ENCODE peak calls at places on chromosome 3, in ten cellular contexts. F is IMR-90, E is spleen, L is stomach, G is lung, R is lower lobe of right lung, H is hepatocyte, V is cardiac muscle cell, X is cardiac fibroblast, T is heart left ventricle. P is an unnamed sample.

GRCh38 chr3:99439892-99440291 is 198.5 kb upstream of the COL8A1 start:
- DNase-seq in F (no peak), X (peak), H (no peak), R (no peak), T (no peak), E (no peak), V (peak), L (no peak), G (no peak), P (no peak)

GRCh38 chr3:38545396-38545949 is 49.3 kb downstream of the EXOG start:
- DNase-seq in G (no peak), V (no peak), L (no peak), F (no peak), H (no peak), E (peak), R (no peak), X (no peak), T (no peak), P (no peak)

GRCh38 chr3:146747928-146748327 is 142.8 kb upstream of the PLSCR5 start:
- DNase-seq in E (no peak), H (peak), G (no peak), L (no peak), R (no peak), F (peak), T (no peak), V (peak), X (peak), P (no peak)

GRCh38 chr3:186361612-186362408 is at the start of gene DGKG:
- DNase-seq in R (peak), F (no peak), V (peak), L (peak), X (peak), H (no peak), G (peak), T (peak), E (peak), P (no peak)

GRCh38 chr3:81864273-81864672 is 102.8 kb upstream of the GBE1 start:
- DNase-seq in H (peak), V (peak), T (no peak), L (no peak), G (no peak), F (no peak), X (peak), R (no peak), E (no peak), P (no peak)

GRCh38 chr3:41205591-41205990 is 6.3 kb downstream of the CTNNB1 start:
- DNase-seq in E (no peak), H (no peak), T (no peak), X (no peak), F (no peak), R (no peak), V (no peak), G (no peak), L (no peak), P (no peak)

GRCh38 chr3:129445472-129445871 is 5.4 kb downstream of the IFT122 start:
- DNase-seq in T (no peak), G (no peak), F (no peak), E (no peak), H (no peak), L (no peak), V (no peak), R (no peak), X (no peak), P (no peak)

GRCh38 chr3:39232859-39233258 is 40.5 kb upstream of the XIRP1 start:
- DNase-seq in X (no peak), R (no peak), F (no peak), E (no peak), G (no peak), H (no peak), T (no peak), L (no peak), V (no peak), P (no peak)

GRCh38 chr3:30505866-30506517 is 100.4 kb upstream of the TGFBR2 start:
- DNase-seq in T (no peak), G (no peak), L (no peak), E (no peak), H (no peak), X (peak), R (no peak), F (peak), V (peak), P (no peak)

GRCh38 chr3:140186421-140186920 is 251.5 kb downstream of the CLSTN2 start:
- DNase-seq in E (no peak), L (no peak), V (peak), X (peak), T (no peak), F (peak), H (peak), G (no peak), R (no peak), P (no peak)

GRCh38 chr3:166734734-166735133 is 645.4 kb downstream of the ZBBX start:
- DNase-seq in L (no peak), H (peak), V (no peak), F (no peak), R (no peak), G (no peak), X (no peak), E (no peak), T (no peak), P (no peak)

GRCh38 chr3:114892880-114893279 is 254.2 kb downstream of the ZBTB20 start:
- DNase-seq in R (no peak), F (no peak), G (no peak), V (no peak), X (no peak), H (no peak), E (no peak), T (no peak), L (no peak), P (no peak)

GRCh38 chr3:120559228-120560061 is 36.7 kb upstream of the NDUFB4 start:
- DNase-seq in L (no peak), V (peak), X (peak), G (no peak), R (peak), F (peak), T (peak), E (peak), H (peak), P (no peak)

GRCh38 chr3:70067860-70068479 is 68.4 kb downstream of the SAMMSON start:
- DNase-seq in L (no peak), R (no peak), X (peak), V (peak), T (no peak), F (peak), E (no peak), H (no peak), G (no peak), P (no peak)

GRCh38 chr3:141431411-141432378 is 55.1 kb upstream of the RASA2 start:
- DNase-seq in G (no peak), X (no peak), V (no peak), F (no peak), E (no peak), L (no peak), H (peak), T (no peak), R (no peak), P (no peak)

GRCh38 chr3:72904156-72904555 is 16.3 kb downstream of the GXYLT2 start:
- DNase-seq in R (no peak), H (no peak), E (no peak), F (no peak), L (no peak), X (no peak), T (no peak), G (no peak), V (no peak), P (no peak)

GRCh38 chr3:72909591-72909990 is 21.7 kb downstream of the GXYLT2 start:
- DNase-seq in H (no peak), X (no peak), R (no peak), T (no peak), G (no peak), L (no peak), F (no peak), V (no peak), E (no peak), P (no peak)

GRCh38 chr3:72906154-72906553 is 18.3 kb downstream of the GXYLT2 start:
- DNase-seq in E (no peak), F (no peak), X (no peak), R (no peak), L (no peak), H (no peak), T (no peak), V (no peak), G (no peak), P (no peak)

GRCh38 chr3:72907851-72908620 is 20.2 kb downstream of the GXYLT2 start:
- DNase-seq in R (no peak), F (peak), G (no peak), H (peak), T (peak), E (no peak), L (no peak), V (peak), X (peak), P (no peak)

GRCh38 chr3:72907131-72907697 is 19.4 kb downstream of the GXYLT2 start:
- DNase-seq in H (peak), V (peak), X (peak), E (no peak), F (peak), T (peak), G (peak), R (no peak), L (no peak), P (no peak)
- H3K4me3 ChIP-seq in H (no peak), V (no peak), X (no peak), E (no peak), F (no peak), T (no peak), G (no peak), R (no peak), L (no peak), P (no peak)

GRCh38 chr3:150414273-150414672 is 6.2 kb downstream of the TSC22D2 start:
- DNase-seq in R (no peak), F (peak), V (peak), E (no peak), G (no peak), X (peak), T (peak), H (peak), L (no peak), P (no peak)
- H3K4me3 ChIP-seq in R (peak), F (peak), V (peak), E (peak), G (no peak), X (peak), T (peak), H (peak), L (peak), P (peak)

GRCh38 chr3:188294823-188295487 is 141.0 kb downstream of the LPP start:
- DNase-seq in H (peak), F (peak), X (peak), R (no peak), G (peak), E (no peak), V (peak), T (peak), L (peak), P (no peak)
- H3K4me3 ChIP-seq in H (no peak), F (no peak), X (no peak), R (no peak), G (no peak), E (no peak), V (no peak), T (no peak), L (no peak), P (no peak)

GRCh38 chr3:171797873-171798272 is 12.4 kb downstream of the PLD1 start:
- DNase-seq in L (no peak), F (no peak), H (no peak), X (no peak), R (no peak), T (no peak), E (no peak), V (no peak), G (no peak), P (no peak)

GRCh38 chr3:171799501-171799900 is 10.8 kb downstream of the PLD1 start:
- DNase-seq in E (no peak), T (no peak), L (no peak), G (no peak), X (no peak), V (no peak), R (no peak), F (no peak), H (no peak), P (no peak)

GRCh38 chr3:171797265-171797679 is 13.0 kb downstream of the PLD1 start:
- DNase-seq in X (no peak), T (no peak), L (no peak), F (no peak), E (no peak), R (no peak), G (no peak), V (no peak), H (no peak), P (no peak)

GRCh38 chr3:171792549-171792948 is 17.7 kb downstream of the PLD1 start:
- DNase-seq in H (no peak), R (no peak), E (no peak), F (no peak), L (no peak), T (no peak), X (no peak), V (no peak), G (no peak), P (no peak)

DNA sequence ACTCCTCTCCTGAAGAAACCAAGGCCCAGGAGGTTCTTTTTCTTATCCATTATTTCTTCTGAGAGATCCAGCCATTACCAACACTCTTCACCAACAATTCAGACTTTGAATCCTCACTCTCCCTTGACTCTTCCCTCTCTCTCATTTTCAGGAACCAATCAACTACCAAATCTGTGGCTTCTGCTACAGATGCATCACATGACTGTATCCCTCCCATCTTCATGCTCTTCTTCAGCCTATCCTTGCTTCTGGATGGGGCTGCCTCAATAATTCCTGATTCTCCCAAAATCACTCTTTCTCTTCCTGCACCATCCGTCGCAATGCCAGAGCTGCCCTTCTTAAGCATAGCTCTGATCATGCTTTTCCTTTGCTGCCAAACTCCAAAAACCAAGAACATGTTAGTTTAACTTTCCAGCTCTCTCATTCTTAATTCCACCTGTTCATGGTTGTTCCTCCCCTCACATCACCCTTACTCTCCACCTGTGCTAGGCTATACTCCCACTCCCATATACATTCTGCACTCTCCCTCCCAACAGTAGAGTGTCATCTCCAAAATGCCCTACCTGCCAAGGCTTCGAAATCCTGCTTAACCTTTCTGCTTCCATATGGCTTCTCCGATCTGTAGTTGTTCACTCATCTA is 13.5 kb downstream of the PLD1 start:
- DNase-seq in X (no peak), E (no peak), V (no peak), F (no peak), L (no peak), R (no peak), T (no peak), G (no peak), H (no peak), P (no peak)
- H3K4me3 ChIP-seq in X (no peak), E (no peak), V (no peak), F (no peak), L (no peak), R (no peak), T (no peak), G (no peak), H (no peak), P (no peak)

DNA sequence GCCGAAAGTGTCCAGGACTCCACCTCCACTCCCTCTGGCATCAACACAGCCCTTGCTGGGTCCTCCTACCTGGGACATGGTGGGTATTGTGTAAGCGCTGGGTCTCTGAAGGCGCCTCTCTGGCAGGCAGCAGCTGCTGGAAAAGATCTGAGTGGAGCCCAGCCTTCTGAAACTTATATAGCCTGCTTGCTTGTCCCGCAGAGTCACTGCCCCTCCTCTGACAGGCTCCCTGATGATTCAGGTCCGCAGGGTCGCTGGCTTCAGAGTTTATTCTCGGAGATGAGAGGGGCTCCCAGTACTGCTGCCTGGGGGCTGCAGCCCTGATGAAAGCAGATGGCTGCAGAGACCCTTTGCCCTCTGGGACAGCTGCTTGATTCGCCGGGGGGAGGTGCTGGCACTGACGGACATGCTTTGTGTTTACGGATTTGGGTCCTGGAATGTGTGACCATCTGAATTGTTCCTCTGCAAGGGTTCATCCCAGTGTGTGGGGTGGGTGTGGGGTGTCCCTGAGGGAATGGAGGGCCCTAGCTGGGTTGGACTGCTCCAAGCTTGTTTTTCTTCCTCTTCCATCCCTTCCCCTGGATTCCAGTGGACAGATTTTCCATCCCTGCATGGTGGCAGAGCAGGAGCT is at the start of gene MUSTN1:
- DNase-seq in H (peak), G (no peak), L (no peak), R (no peak), V (peak), E (no peak), T (peak), X (peak), F (peak), P (no peak)
- H3K4me3 ChIP-seq in H (no peak), G (no peak), L (no peak), R (peak), V (no peak), E (no peak), T (peak), X (no peak), F (no peak), P (no peak)

GRCh38 chr3:25218362-25218761 is 209.7 kb upstream of the RARB start:
- DNase-seq in R (no peak), H (no peak), G (no peak), E (no peak), T (no peak), X (no peak), F (no peak), V (no peak), L (no peak), P (no peak)
- H3K4me3 ChIP-seq in R (no peak), H (no peak), G (no peak), E (no peak), T (no peak), X (no peak), F (no peak), V (no peak), L (no peak), P (no peak)

P was measured in CD4-positive, CD25-positive, alpha-beta regulatory T cell.